ENCODE peak calls at places on chromosomes 6 and 20, in six cellular contexts. Y is left ventricle myocardium inferior; K is hypothalamus; Q is stimulated activated CD4-positive, alpha-beta T cell treated with anti-CD3 and anti-CD28 coated beads, Interleukin-12 subunit alpha, Interleukin-12 subunit beta, amount 100 ng/mL, for 48 hours; S is fibroblast of pulmonary artery; I is RWPE1. X is an unnamed sample.
A peak's percentile ranks its signal among the peaks of the same experiment; 100 is the strongest.

GRCh38 chr6:150857062-150857905 is 8.2 kb upstream of the MTHFD1L start:
- DNase-seq in Y (no peak), K (no peak), Q (no peak), S (peak; percentile 100), I (peak; percentile 82), X (no peak)

GRCh38 chr20:64080013-64080812 is at the start of gene OPRL1:
- DNase-seq in Y (no peak), K (no peak), Q (no peak), S (peak; percentile 17), I (peak; percentile 69), X (no peak)

GRCh38 chr6:17193376-17193775 is 87.8 kb upstream of the RBM24 start:
- DNase-seq in Y (no peak), K (no peak), Q (no peak), S (no peak), I (no peak), X (no peak)

GRCh38 chr6:116220172-116220571 is 33.7 kb downstream of the TSPYL4 start:
- DNase-seq in Y (peak; percentile 24), K (peak; percentile 32), Q (no peak), S (peak; percentile 26), I (no peak), X (no peak)

GRCh38 chr6:38977101-38977500 is 71.5 kb upstream of the GLP1R start:
- DNase-seq in Y (no peak), K (no peak), Q (no peak), S (no peak), I (no peak), X (no peak)

GRCh38 chr6:11343963-11344714 is 111.7 kb upstream of the NEDD9 start:
- DNase-seq in Y (no peak), K (no peak), Q (no peak), S (no peak), I (peak; percentile 85), X (no peak)

GRCh38 chr6:156627524-156627923 is 149.7 kb upstream of the ARID1B start:
- DNase-seq in Y (no peak), K (no peak), Q (no peak), S (no peak), I (no peak), X (no peak)

GRCh38 chr6:42345696-42346416 is 105.9 kb downstream of the TRERF1 start:
- DNase-seq in Y (no peak), K (no peak), Q (no peak), S (no peak), I (no peak), X (no peak)

GRCh38 chr6:38177885-38178583 is 358.5 kb downstream of the ZFAND3 start:
- DNase-seq in Y (no peak), K (no peak), Q (no peak), S (no peak), I (no peak), X (no peak)

GRCh38 chr6:113774122-113774835 is 82.9 kb upstream of the MARCKS start:
- DNase-seq in Y (no peak), K (no peak), Q (no peak), S (peak; percentile 58), I (no peak), X (no peak)

GRCh38 chr6:134060491-134061106 is 8.2 kb upstream of the SLC2A12 start:
- DNase-seq in Y (no peak), K (no peak), Q (no peak), S (peak; percentile 77), I (peak; percentile 82), X (no peak)

GRCh38 chr6:37819802-37820712 is 530 bp downstream of the ZFAND3 start:
- DNase-seq in Y (peak; percentile 60), K (peak; percentile 24), Q (peak; percentile 22), S (peak; percentile 75), I (peak; percentile 77), X (peak; percentile 16)

GRCh38 chr6:75546401-75546800 is 52.8 kb upstream of the FILIP1 start:
- DNase-seq in Y (no peak), K (no peak), Q (no peak), S (peak; percentile 74), I (peak; percentile 22), X (no peak)

GRCh38 chr6:4313044-4313686 is 177.8 kb upstream of the ECI2 start:
- DNase-seq in Y (peak; percentile 29), K (no peak), Q (no peak), S (peak; percentile 98), I (peak; percentile 82), X (no peak)

GRCh38 chr6:73028124-73028766 is 197.1 kb downstream of the KHDC1L start:
- DNase-seq in Y (no peak), K (no peak), Q (no peak), S (no peak), I (no peak), X (no peak)

GRCh38 chr6:139519571-139520031 is 145.2 kb upstream of the CITED2 start:
- DNase-seq in Y (no peak), K (no peak), Q (no peak), S (peak; percentile 58), I (no peak), X (no peak)

GRCh38 chr6:127586372-127586771 is 9.4 kb downstream of the C6orf58 start:
- DNase-seq in Y (no peak), K (no peak), Q (no peak), S (no peak), I (no peak), X (no peak)

GRCh38 chr20:38581013-38581412 is at the start of gene ADIG:
- DNase-seq in Y (peak; percentile 60), K (no peak), Q (no peak), S (no peak), I (no peak), X (no peak)

GRCh38 chr20:3681931-3682820 is at the start of gene ADAM33:
- DNase-seq in Y (peak; percentile 64), K (no peak), Q (no peak), S (no peak), I (no peak), X (no peak)

GRCh38 chr6:29981211-29981812 is 39.0 kb downstream of the HLA-A start:
- DNase-seq in Y (no peak), K (no peak), Q (no peak), S (no peak), I (no peak), X (no peak)

GRCh38 chr6:10276888-10277287 is 138.0 kb downstream of the TFAP2A start:
- DNase-seq in Y (no peak), K (no peak), Q (no peak), S (no peak), I (no peak), X (no peak)

GRCh38 chr20:8601542-8601912 is 467.4 kb upstream of the PLCB4 start:
- DNase-seq in Y (no peak), K (no peak), Q (no peak), S (no peak), I (peak; percentile 16), X (peak; percentile 78)

GRCh38 chr6:112574190-112574589 is 227.1 kb downstream of the RFPL4B start:
- DNase-seq in Y (no peak), K (no peak), Q (no peak), S (no peak), I (no peak), X (no peak)

GRCh38 chr6:29447670-29448069 is 8.6 kb downstream of the OR10C1 start:
- DNase-seq in Y (no peak), K (no peak), Q (no peak), S (no peak), I (peak; percentile 46), X (no peak)

X was measured in NCI-H748 treated with DMSO at 0.1 percent for 48 hours.